ENCODE peak calls at places on chromosome 7, in four cellular contexts. One of them, this sample, is unnamed.

GRCh38 chr7:79624336-79624735 is 170.9 kb upstream of the MAGI2 start:
- DNase-seq in progenitor cell of endocrine pancreas: no peak
- DNase-seq in CD4-positive, alpha-beta T cell: no peak
- DNase-seq in fibroblast of lung: no peak
- DNase-seq in this sample: no peak

GRCh38 chr7:110623436-110623835 is 467.5 kb upstream of the LRRN3 start:
- DNase-seq in fibroblast of lung: no peak
- DNase-seq in progenitor cell of endocrine pancreas: no peak
- DNase-seq in CD4-positive, alpha-beta T cell: no peak
- DNase-seq in this sample: no peak

GRCh38 chr7:36088966-36089365 is 64.1 kb upstream of the EEPD1 start:
- DNase-seq in fibroblast of lung: no peak
- DNase-seq in CD4-positive, alpha-beta T cell: no peak
- DNase-seq in progenitor cell of endocrine pancreas: no peak
- DNase-seq in this sample: no peak

GRCh38 chr7:1065263-1066260 is 21.2 kb downstream of the GPR146 start:
- DNase-seq in CD4-positive, alpha-beta T cell: peak; percentile 80
- DNase-seq in progenitor cell of endocrine pancreas: peak; percentile 80
- DNase-seq in fibroblast of lung: peak; percentile 71
- DNase-seq in this sample: peak; percentile 84

GRCh38 chr7:53600296-53600695 is 564.9 kb downstream of the POM121L12 start:
- DNase-seq in CD4-positive, alpha-beta T cell: no peak
- DNase-seq in fibroblast of lung: no peak
- DNase-seq in progenitor cell of endocrine pancreas: no peak
- DNase-seq in this sample: no peak

GRCh38 chr7:11193888-11194287 is 220.2 kb downstream of the PHF14 start:
- DNase-seq in fibroblast of lung: no peak
- DNase-seq in progenitor cell of endocrine pancreas: no peak
- DNase-seq in CD4-positive, alpha-beta T cell: no peak
- DNase-seq in this sample: no peak

GRCh38 chr7:90119178-90119971 is 34.9 kb upstream of the STEAP1 start:
- DNase-seq in progenitor cell of endocrine pancreas: no peak
- DNase-seq in CD4-positive, alpha-beta T cell: peak; percentile 19
- DNase-seq in fibroblast of lung: peak; percentile 28
- DNase-seq in this sample: peak; percentile 17

GRCh38 chr7:91692800-91693199 is 187.7 kb downstream of the MTERF1 start:
- DNase-seq in progenitor cell of endocrine pancreas: no peak
- DNase-seq in fibroblast of lung: peak; percentile 43
- DNase-seq in CD4-positive, alpha-beta T cell: no peak
- DNase-seq in this sample: no peak

GRCh38 chr7:98831641-98832221 is 38.1 kb downstream of the TMEM130 start:
- DNase-seq in CD4-positive, alpha-beta T cell: no peak
- DNase-seq in fibroblast of lung: peak; percentile 57
- DNase-seq in progenitor cell of endocrine pancreas: no peak
- DNase-seq in this sample: peak; percentile 37

GRCh38 chr7:138727336-138728099 is 26.4 kb upstream of the SVOPL start:
- DNase-seq in CD4-positive, alpha-beta T cell: no peak
- DNase-seq in progenitor cell of endocrine pancreas: no peak
- DNase-seq in fibroblast of lung: no peak
- DNase-seq in this sample: no peak

GRCh38 chr7:24755096-24755495 is 2.2 kb downstream of the GSDME start:
- DNase-seq in progenitor cell of endocrine pancreas: no peak
- DNase-seq in CD4-positive, alpha-beta T cell: no peak
- DNase-seq in fibroblast of lung: no peak
- DNase-seq in this sample: no peak

GRCh38 chr7:55545496-55545895 is 26.8 kb downstream of the VOPP1 start:
- DNase-seq in CD4-positive, alpha-beta T cell: no peak
- DNase-seq in fibroblast of lung: peak; percentile 33
- DNase-seq in progenitor cell of endocrine pancreas: no peak
- DNase-seq in this sample: no peak

GRCh38 chr7:77184990-77185389 is 14.6 kb downstream of the FGL2 start:
- DNase-seq in fibroblast of lung: no peak
- DNase-seq in CD4-positive, alpha-beta T cell: no peak
- DNase-seq in progenitor cell of endocrine pancreas: no peak
- DNase-seq in this sample: no peak

GRCh38 chr7:29327455-29327854 is 132.9 kb downstream of the CHN2 start:
- DNase-seq in progenitor cell of endocrine pancreas: no peak
- DNase-seq in fibroblast of lung: no peak
- DNase-seq in CD4-positive, alpha-beta T cell: no peak
- DNase-seq in this sample: no peak

GRCh38 chr7:75033064-75033463 is 40.5 kb downstream of the RCC1L start:
- DNase-seq in fibroblast of lung: no peak
- DNase-seq in progenitor cell of endocrine pancreas: no peak
- DNase-seq in CD4-positive, alpha-beta T cell: no peak
- DNase-seq in this sample: peak; percentile 21
- TF ChIP-seq CTCF in fibroblast of lung: peak; percentile 16
- TF ChIP-seq CTCF in progenitor cell of endocrine pancreas: peak; percentile 30
- TF ChIP-seq CTCF in CD4-positive, alpha-beta T cell: no peak
- TF ChIP-seq CTCF in this sample: peak; percentile 43

GRCh38 chr7:140924019-140924820 is 509 bp downstream of the BRAF start:
- DNase-seq in CD4-positive, alpha-beta T cell: peak; percentile 46
- DNase-seq in fibroblast of lung: peak; percentile 65
- DNase-seq in progenitor cell of endocrine pancreas: peak; percentile 52
- DNase-seq in this sample: peak; percentile 68
- TF ChIP-seq CTCF in CD4-positive, alpha-beta T cell: peak; percentile 13
- TF ChIP-seq CTCF in fibroblast of lung: peak; percentile 56
- TF ChIP-seq CTCF in progenitor cell of endocrine pancreas: peak; percentile 57
- TF ChIP-seq CTCF in this sample: peak; percentile 48

GRCh38 chr7:118232837-118233236 is 8.3 kb downstream of the ANKRD7 start:
- DNase-seq in progenitor cell of endocrine pancreas: no peak
- DNase-seq in CD4-positive, alpha-beta T cell: no peak
- DNase-seq in fibroblast of lung: no peak
- DNase-seq in this sample: no peak
- TF ChIP-seq CTCF in progenitor cell of endocrine pancreas: no peak
- TF ChIP-seq CTCF in CD4-positive, alpha-beta T cell: no peak
- TF ChIP-seq CTCF in fibroblast of lung: no peak
- TF ChIP-seq CTCF in this sample: no peak

GRCh38 chr7:46360811-46361210 is 439.7 kb upstream of the IGFBP3 start:
- DNase-seq in CD4-positive, alpha-beta T cell: no peak
- DNase-seq in fibroblast of lung: no peak
- DNase-seq in progenitor cell of endocrine pancreas: no peak
- DNase-seq in this sample: no peak

GRCh38 chr7:46360255-46360654 is 439.2 kb upstream of the IGFBP3 start:
- DNase-seq in CD4-positive, alpha-beta T cell: no peak
- DNase-seq in fibroblast of lung: no peak
- DNase-seq in progenitor cell of endocrine pancreas: no peak
- DNase-seq in this sample: no peak

GRCh38 chr7:46368871-46369270 is 447.8 kb upstream of the IGFBP3 start:
- DNase-seq in fibroblast of lung: no peak
- DNase-seq in CD4-positive, alpha-beta T cell: no peak
- DNase-seq in progenitor cell of endocrine pancreas: no peak
- DNase-seq in this sample: no peak

GRCh38 chr7:46357851-46358250 is 436.8 kb upstream of the IGFBP3 start:
- DNase-seq in CD4-positive, alpha-beta T cell: no peak
- DNase-seq in fibroblast of lung: no peak
- DNase-seq in progenitor cell of endocrine pancreas: no peak
- DNase-seq in this sample: no peak

DNA sequence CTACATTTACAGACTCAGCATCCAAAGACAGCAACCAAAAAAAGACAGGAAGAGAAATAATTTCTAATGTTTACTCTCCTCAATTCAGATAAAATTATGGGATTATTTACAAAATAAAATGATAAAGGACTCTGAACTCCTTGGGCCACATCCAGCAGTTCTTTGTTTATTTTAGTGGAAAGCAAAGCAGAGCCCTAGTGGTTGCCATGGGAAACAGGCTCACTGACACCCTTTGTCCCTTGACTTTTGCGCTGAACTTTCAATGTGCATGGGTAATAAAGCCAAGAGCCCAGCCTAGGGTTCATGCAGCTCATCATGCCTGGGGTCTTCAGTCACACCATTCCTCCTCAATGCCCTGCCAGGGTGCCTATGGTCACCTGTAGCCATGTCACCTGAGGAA is 442.6 kb upstream of the IGFBP3 start:
- DNase-seq in progenitor cell of endocrine pancreas: no peak
- DNase-seq in fibroblast of lung: no peak
- DNase-seq in CD4-positive, alpha-beta T cell: no peak
- DNase-seq in this sample: no peak
- TF ChIP-seq CTCF in progenitor cell of endocrine pancreas: no peak
- TF ChIP-seq CTCF in fibroblast of lung: no peak
- TF ChIP-seq CTCF in CD4-positive, alpha-beta T cell: no peak
- TF ChIP-seq CTCF in this sample: peak; percentile 38

GRCh38 chr7:28240466-28240865 is 59.9 kb upstream of the JAZF1 start:
- DNase-seq in CD4-positive, alpha-beta T cell: no peak
- DNase-seq in progenitor cell of endocrine pancreas: no peak
- DNase-seq in fibroblast of lung: no peak
- DNase-seq in this sample: no peak

GRCh38 chr7:28239823-28240204 is 59.2 kb upstream of the JAZF1 start:
- DNase-seq in progenitor cell of endocrine pancreas: no peak
- DNase-seq in CD4-positive, alpha-beta T cell: no peak
- DNase-seq in fibroblast of lung: no peak
- DNase-seq in this sample: no peak

GRCh38 chr7:28237368-28237767 is 56.8 kb upstream of the JAZF1 start:
- DNase-seq in progenitor cell of endocrine pancreas: no peak
- DNase-seq in fibroblast of lung: no peak
- DNase-seq in CD4-positive, alpha-beta T cell: no peak
- DNase-seq in this sample: no peak

GRCh38 chr7:28231181-28231580 is 50.6 kb upstream of the JAZF1 start:
- DNase-seq in progenitor cell of endocrine pancreas: no peak
- DNase-seq in fibroblast of lung: no peak
- DNase-seq in CD4-positive, alpha-beta T cell: no peak
- DNase-seq in this sample: no peak

DNA sequence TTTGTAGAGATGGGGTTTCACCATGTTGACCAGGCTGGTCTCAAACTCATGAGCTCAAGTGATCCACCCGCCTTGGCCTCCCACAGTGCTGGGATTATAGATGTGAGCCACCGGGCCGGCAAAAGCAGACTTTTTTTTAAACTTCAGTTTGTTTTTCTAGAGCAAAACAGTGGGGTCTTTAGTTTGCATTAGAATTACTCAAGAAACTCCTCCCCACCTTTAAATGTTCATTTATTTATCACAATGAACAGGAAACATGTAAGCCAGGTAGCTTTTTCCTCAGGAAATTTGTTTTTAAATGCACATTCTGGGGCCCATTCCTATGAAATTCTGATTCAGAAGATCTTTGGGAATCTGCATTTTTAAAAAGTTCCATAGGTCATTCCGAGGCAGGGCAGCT is 56.0 kb upstream of the JAZF1 start:
- DNase-seq in progenitor cell of endocrine pancreas: no peak
- DNase-seq in fibroblast of lung: no peak
- DNase-seq in CD4-positive, alpha-beta T cell: no peak
- DNase-seq in this sample: no peak
- TF ChIP-seq CTCF in progenitor cell of endocrine pancreas: no peak
- TF ChIP-seq CTCF in fibroblast of lung: no peak
- TF ChIP-seq CTCF in CD4-positive, alpha-beta T cell: no peak
- TF ChIP-seq CTCF in this sample: no peak

GRCh38 chr7:95974108-95974507 is 201.8 kb downstream of the DYNC1I1 start:
- DNase-seq in CD4-positive, alpha-beta T cell: no peak
- DNase-seq in fibroblast of lung: no peak
- DNase-seq in progenitor cell of endocrine pancreas: no peak
- DNase-seq in this sample: no peak
- TF ChIP-seq CTCF in CD4-positive, alpha-beta T cell: no peak
- TF ChIP-seq CTCF in fibroblast of lung: no peak
- TF ChIP-seq CTCF in progenitor cell of endocrine pancreas: no peak
- TF ChIP-seq CTCF in this sample: no peak

GRCh38 chr7:2237109-2237602 is 4.4 kb upstream of the MAD1L1 start:
- DNase-seq in CD4-positive, alpha-beta T cell: no peak
- DNase-seq in fibroblast of lung: no peak
- DNase-seq in progenitor cell of endocrine pancreas: no peak
- DNase-seq in this sample: no peak
- TF ChIP-seq CTCF in CD4-positive, alpha-beta T cell: no peak
- TF ChIP-seq CTCF in fibroblast of lung: no peak
- TF ChIP-seq CTCF in progenitor cell of endocrine pancreas: no peak
- TF ChIP-seq CTCF in this sample: no peak

GRCh38 chr7:75599244-75599771 is 107.2 kb downstream of the SPDYE5 start:
- DNase-seq in CD4-positive, alpha-beta T cell: no peak
- DNase-seq in progenitor cell of endocrine pancreas: no peak
- DNase-seq in fibroblast of lung: no peak
- DNase-seq in this sample: peak; percentile 58
- TF ChIP-seq CTCF in CD4-positive, alpha-beta T cell: no peak
- TF ChIP-seq CTCF in progenitor cell of endocrine pancreas: no peak
- TF ChIP-seq CTCF in fibroblast of lung: no peak
- TF ChIP-seq CTCF in this sample: no peak